ENCODE peak calls at places on chromosome 21, in ten cellular contexts. Q is putamen; W is Ammon's horn; K is NCI-H1092 treated with DMSO at 0.1 percent for 48 hours; D is T-cell; N is upper lobe of right lung; P is iris pigment epithelial cell; C is GM20000; U is CD4-positive, alpha-beta T cell; F is GM18507. M is an unnamed sample.

GRCh38 chr21:46035809-46036695 is 54.5 kb downstream of the COL6A1 start:
- DNase-seq in Q (no peak), W (no peak), K (no peak), D (no peak), N (peak), P (no peak), C (no peak), U (no peak), F (no peak), M (peak)

GRCh38 chr21:45001134-45002095 is 61.6 kb downstream of the SLX9 start:
- DNase-seq in Q (no peak), W (peak), K (no peak), D (no peak), N (peak), P (peak), C (no peak), U (peak), F (no peak), M (peak)

GRCh38 chr21:17777321-17777720 is 41.8 kb downstream of the C21orf91 start:
- DNase-seq in Q (no peak), W (no peak), K (no peak), D (no peak), N (no peak), P (no peak), C (no peak), U (no peak), F (no peak), M (no peak)

GRCh38 chr21:34129971-34130597 is 56.7 kb downstream of the MRPS6 start:
- DNase-seq in Q (peak), W (peak), K (peak), D (no peak), N (no peak), P (peak), C (no peak), U (no peak), F (no peak), M (no peak)

GRCh38 chr21:37198989-37199924 is 67.9 kb downstream of the VPS26C start:
- DNase-seq in Q (no peak), W (no peak), K (no peak), D (no peak), N (no peak), P (peak), C (no peak), U (no peak), F (no peak), M (peak)

GRCh38 chr21:37877888-37878684 is 38.2 kb downstream of the KCNJ6 start:
- DNase-seq in Q (no peak), W (no peak), K (no peak), D (no peak), N (no peak), P (no peak), C (no peak), U (no peak), F (no peak), M (no peak)

GRCh38 chr21:38820471-38821239 is 14.9 kb downstream of the ETS2 start:
- DNase-seq in Q (no peak), W (no peak), K (no peak), D (no peak), N (peak), P (peak), C (no peak), U (no peak), F (no peak), M (no peak)

GRCh38 chr21:45011911-45012660 is 62.3 kb upstream of the ADARB1 start:
- DNase-seq in Q (no peak), W (no peak), K (no peak), D (no peak), N (peak), P (peak), C (no peak), U (peak), F (no peak), M (peak)

GRCh38 chr21:45381865-45382697 is 22.9 kb upstream of the COL18A1 start:
- DNase-seq in Q (no peak), W (no peak), K (no peak), D (no peak), N (peak), P (no peak), C (no peak), U (no peak), F (no peak), M (no peak)

GRCh38 chr21:33974513-33975468 is 59.2 kb upstream of the ATP5PO start:
- DNase-seq in Q (no peak), W (no peak), K (no peak), D (no peak), N (no peak), P (no peak), C (no peak), U (no peak), F (no peak), M (no peak)

GRCh38 chr21:33542640-33543504 is at the start of gene SON:
- DNase-seq in Q (peak), W (peak), K (peak), D (peak), N (peak), P (peak), C (peak), U (peak), F (peak), M (peak)

GRCh38 chr21:31874817-31875216 is 2.0 kb downstream of the HUNK start:
- DNase-seq in Q (no peak), W (no peak), K (no peak), D (no peak), N (no peak), P (no peak), C (no peak), U (no peak), F (no peak), M (no peak)

GRCh38 chr21:44686000-44686781 is 4.2 kb upstream of the KRTAP12-1 start:
- DNase-seq in Q (no peak), W (no peak), K (no peak), D (no peak), N (peak), P (no peak), C (no peak), U (no peak), F (no peak), M (no peak)

GRCh38 chr21:28235169-28235892 is 757.3 kb downstream of the LTN1 start:
- DNase-seq in Q (no peak), W (peak), K (no peak), D (no peak), N (no peak), P (no peak), C (no peak), U (no peak), F (no peak), M (peak)

GRCh38 chr21:35427320-35428040 is 378.4 kb upstream of the RUNX1 start:
- DNase-seq in Q (no peak), W (no peak), K (no peak), D (no peak), N (no peak), P (no peak), C (no peak), U (no peak), F (no peak), M (no peak)

GRCh38 chr21:45364464-45365185 is 40.3 kb upstream of the COL18A1 start:
- DNase-seq in Q (no peak), W (no peak), K (no peak), D (no peak), N (no peak), P (peak), C (no peak), U (no peak), F (no peak), M (peak)

GRCh38 chr21:29293495-29293894 is 5.2 kb upstream of the BACH1 start:
- DNase-seq in Q (no peak), W (no peak), K (no peak), D (no peak), N (no peak), P (no peak), C (peak), U (no peak), F (peak), M (no peak)

GRCh38 chr21:42245348-42246185 is 26.6 kb downstream of the ABCG1 start:
- DNase-seq in Q (no peak), W (no peak), K (peak), D (no peak), N (no peak), P (no peak), C (no peak), U (no peak), F (no peak), M (no peak)

M was measured in cardiac fibroblast.